ENCODE peak calls at places on chromosomes 4 and X, in nine cellular contexts. One of them, this sample, is unnamed.

GRCh38 chr4:161256172-161256571 is 907.6 kb downstream of the FSTL5 start:
- DNase-seq in non-pigmented ciliary epithelial cell: no peak
- DNase-seq in effector CD8-positive, alpha-beta T cell: no peak
- DNase-seq in HEK293T: no peak
- DNase-seq in NCI-H82: no peak
- DNase-seq in CD8-positive, alpha-beta T cell: no peak
- DNase-seq in endothelial cell: no peak
- DNase-seq in Right ventricle myocardium superior: no peak
- DNase-seq in Kasumi-1: no peak
- DNase-seq in this sample: no peak

GRCh38 chr4:626201-627091 is 1.1 kb downstream of the PDE6B start:
- DNase-seq in NCI-H82: no peak
- DNase-seq in Kasumi-1: no peak
- DNase-seq in endothelial cell: no peak
- DNase-seq in non-pigmented ciliary epithelial cell: no peak
- DNase-seq in CD8-positive, alpha-beta T cell: no peak
- DNase-seq in HEK293T: no peak
- DNase-seq in Right ventricle myocardium superior: peak
- DNase-seq in effector CD8-positive, alpha-beta T cell: no peak
- DNase-seq in this sample: no peak

GRCh38 chr4:76762136-76763130 is 135.5 kb downstream of the SOWAHB start:
- DNase-seq in Right ventricle myocardium superior: no peak
- DNase-seq in non-pigmented ciliary epithelial cell: no peak
- DNase-seq in NCI-H82: no peak
- DNase-seq in endothelial cell: no peak
- DNase-seq in Kasumi-1: no peak
- DNase-seq in CD8-positive, alpha-beta T cell: no peak
- DNase-seq in HEK293T: no peak
- DNase-seq in effector CD8-positive, alpha-beta T cell: no peak
- DNase-seq in this sample: no peak

GRCh38 chr4:39169426-39169825 is 12.9 kb upstream of the WDR19 start:
- DNase-seq in HEK293T: no peak
- DNase-seq in effector CD8-positive, alpha-beta T cell: no peak
- DNase-seq in Right ventricle myocardium superior: no peak
- DNase-seq in non-pigmented ciliary epithelial cell: no peak
- DNase-seq in endothelial cell: no peak
- DNase-seq in CD8-positive, alpha-beta T cell: no peak
- DNase-seq in NCI-H82: no peak
- DNase-seq in Kasumi-1: no peak
- DNase-seq in this sample: no peak

GRCh38 chrX:6460893-6461490 is 73.9 kb downstream of the VCX3A start:
- DNase-seq in NCI-H82: no peak
- DNase-seq in non-pigmented ciliary epithelial cell: no peak
- DNase-seq in endothelial cell: no peak
- DNase-seq in Kasumi-1: no peak
- DNase-seq in HEK293T: no peak
- DNase-seq in CD8-positive, alpha-beta T cell: no peak
- DNase-seq in effector CD8-positive, alpha-beta T cell: no peak
- DNase-seq in Right ventricle myocardium superior: no peak
- DNase-seq in this sample: no peak

GRCh38 chr4:123889376-123889945 is 492.9 kb downstream of the SPRY1 start:
- DNase-seq in Kasumi-1: no peak
- DNase-seq in CD8-positive, alpha-beta T cell: no peak
- DNase-seq in endothelial cell: no peak
- DNase-seq in HEK293T: no peak
- DNase-seq in Right ventricle myocardium superior: no peak
- DNase-seq in effector CD8-positive, alpha-beta T cell: no peak
- DNase-seq in non-pigmented ciliary epithelial cell: no peak
- DNase-seq in NCI-H82: no peak
- DNase-seq in this sample: no peak

GRCh38 chr4:88027611-88028608 is 20.5 kb downstream of the PKD2 start:
- DNase-seq in endothelial cell: no peak
- DNase-seq in non-pigmented ciliary epithelial cell: peak
- DNase-seq in Kasumi-1: no peak
- DNase-seq in HEK293T: no peak
- DNase-seq in NCI-H82: peak
- DNase-seq in effector CD8-positive, alpha-beta T cell: no peak
- DNase-seq in Right ventricle myocardium superior: no peak
- DNase-seq in CD8-positive, alpha-beta T cell: no peak
- DNase-seq in this sample: peak

GRCh38 chr4:80393970-80394250 is 58.4 kb downstream of the CFAP299 start:
- DNase-seq in NCI-H82: no peak
- DNase-seq in Right ventricle myocardium superior: no peak
- DNase-seq in HEK293T: no peak
- DNase-seq in non-pigmented ciliary epithelial cell: no peak
- DNase-seq in endothelial cell: no peak
- DNase-seq in effector CD8-positive, alpha-beta T cell: no peak
- DNase-seq in Kasumi-1: no peak
- DNase-seq in CD8-positive, alpha-beta T cell: no peak
- DNase-seq in this sample: no peak

GRCh38 chrX:20461576-20461975 is 194.9 kb upstream of the RPS6KA3 start:
- DNase-seq in NCI-H82: no peak
- DNase-seq in effector CD8-positive, alpha-beta T cell: no peak
- DNase-seq in Kasumi-1: no peak
- DNase-seq in HEK293T: no peak
- DNase-seq in non-pigmented ciliary epithelial cell: no peak
- DNase-seq in Right ventricle myocardium superior: no peak
- DNase-seq in CD8-positive, alpha-beta T cell: no peak
- DNase-seq in endothelial cell: no peak
- DNase-seq in this sample: peak

GRCh38 chrX:149881081-149881711 is at the start of gene MAGEA8:
- DNase-seq in Right ventricle myocardium superior: no peak
- DNase-seq in CD8-positive, alpha-beta T cell: no peak
- DNase-seq in effector CD8-positive, alpha-beta T cell: no peak
- DNase-seq in Kasumi-1: no peak
- DNase-seq in HEK293T: no peak
- DNase-seq in NCI-H82: no peak
- DNase-seq in endothelial cell: no peak
- DNase-seq in non-pigmented ciliary epithelial cell: no peak
- DNase-seq in this sample: no peak

GRCh38 chr4:147862043-147862692 is 130.3 kb downstream of the ARHGAP10 start:
- DNase-seq in effector CD8-positive, alpha-beta T cell: no peak
- DNase-seq in Right ventricle myocardium superior: no peak
- DNase-seq in Kasumi-1: no peak
- DNase-seq in NCI-H82: peak
- DNase-seq in non-pigmented ciliary epithelial cell: no peak
- DNase-seq in endothelial cell: no peak
- DNase-seq in CD8-positive, alpha-beta T cell: no peak
- DNase-seq in HEK293T: no peak
- DNase-seq in this sample: no peak

GRCh38 chr4:109996531-109996930 is 83.8 kb downstream of the EGF start:
- DNase-seq in Right ventricle myocardium superior: no peak
- DNase-seq in non-pigmented ciliary epithelial cell: no peak
- DNase-seq in effector CD8-positive, alpha-beta T cell: no peak
- DNase-seq in HEK293T: no peak
- DNase-seq in CD8-positive, alpha-beta T cell: no peak
- DNase-seq in Kasumi-1: peak
- DNase-seq in NCI-H82: no peak
- DNase-seq in endothelial cell: no peak
- DNase-seq in this sample: no peak